ENCODE peak calls at places on chromosomes 5 and 9, in nine cellular contexts. B is tibial artery; C is GM12865; T is neural crest cell; Q is CD8-positive, alpha-beta T cell; E is upper lobe of right lung; Z is left ventricle myocardium inferior; D is AG09309; W is A549. G is an unnamed sample.

GRCh38 chr5:139394123-139394653 is 716 bp downstream of the PROB1 start:
- DNase-seq in B (no peak), C (peak), T (peak), Q (no peak), E (peak), Z (peak), D (no peak), W (no peak), G (peak)

GRCh38 chr9:133098871-133099270 is 22.2 kb downstream of the RALGDS start:
- DNase-seq in B (no peak), C (no peak), T (no peak), Q (no peak), E (peak), Z (no peak), D (no peak), W (no peak), G (peak)

GRCh38 chr5:173594061-173594460 is 22.4 kb downstream of the BOD1 start:
- DNase-seq in B (no peak), C (no peak), T (no peak), Q (no peak), E (no peak), Z (no peak), D (no peak), W (no peak), G (no peak)

GRCh38 chr9:33289501-33289900 is 815 bp upstream of the NFX1 start:
- DNase-seq in B (peak), C (no peak), T (no peak), Q (no peak), E (peak), Z (no peak), D (no peak), W (no peak), G (no peak)

GRCh38 chr5:102762095-102762534 is 7.0 kb downstream of the PAM start:
- DNase-seq in B (no peak), C (peak), T (no peak), Q (no peak), E (no peak), Z (no peak), D (no peak), W (no peak), G (no peak)

GRCh38 chr5:174733091-174733690 is 8.8 kb downstream of the MSX2 start:
- DNase-seq in B (no peak), C (no peak), T (no peak), Q (no peak), E (no peak), Z (no peak), D (no peak), W (no peak), G (no peak)

GRCh38 chr5:93189707-93190120 is 391.3 kb downstream of the NR2F1-AS1 start:
- DNase-seq in B (no peak), C (no peak), T (no peak), Q (no peak), E (no peak), Z (no peak), D (peak), W (peak), G (no peak)

GRCh38 chr5:16489322-16489791 is 23.8 kb upstream of the ZNF622 start:
- DNase-seq in B (no peak), C (peak), T (no peak), Q (no peak), E (no peak), Z (no peak), D (peak), W (peak), G (no peak)

GRCh38 chr5:116739648-116740047 is 165.0 kb upstream of the SEMA6A start:
- DNase-seq in B (no peak), C (no peak), T (no peak), Q (no peak), E (no peak), Z (no peak), D (no peak), W (no peak), G (no peak)

GRCh38 chr5:14270212-14270702 is 127.1 kb downstream of the TRIO start:
- DNase-seq in B (peak), C (peak), T (peak), Q (no peak), E (no peak), Z (no peak), D (no peak), W (peak), G (no peak)

GRCh38 chr5:75601996-75602395 is 9.3 kb upstream of the ANKDD1B start:
- DNase-seq in B (no peak), C (no peak), T (no peak), Q (no peak), E (no peak), Z (no peak), D (no peak), W (no peak), G (no peak)

GRCh38 chr5:1865948-1866347 is 16.8 kb downstream of the IRX4 start:
- DNase-seq in B (no peak), C (no peak), T (no peak), Q (no peak), E (no peak), Z (no peak), D (no peak), W (no peak), G (no peak)

GRCh38 chr9:38368731-38369130 is 23.8 kb upstream of the ALDH1B1 start:
- DNase-seq in B (no peak), C (no peak), T (no peak), Q (no peak), E (no peak), Z (no peak), D (no peak), W (no peak), G (no peak)

GRCh38 chr9:99369327-99369722 is 147.2 kb downstream of the SEC61B start:
- DNase-seq in B (no peak), C (no peak), T (no peak), Q (no peak), E (no peak), Z (no peak), D (no peak), W (no peak), G (no peak)

GRCh38 chr5:138662599-138662998 is 87.4 kb upstream of the HSPA9 start:
- DNase-seq in B (no peak), C (no peak), T (no peak), Q (no peak), E (no peak), Z (no peak), D (no peak), W (no peak), G (no peak)

GRCh38 chr5:143505934-143506333 is 102.4 kb upstream of the NR3C1 start:
- DNase-seq in B (no peak), C (no peak), T (no peak), Q (no peak), E (no peak), Z (no peak), D (no peak), W (no peak), G (no peak)

GRCh38 chr5:181173420-181174342 is 26.3 kb downstream of the OR2V2 start:
- DNase-seq in B (no peak), C (peak), T (no peak), Q (peak), E (no peak), Z (no peak), D (no peak), W (peak), G (no peak)

GRCh38 chr5:181171782-181172181 is 24.4 kb downstream of the OR2V2 start:
- DNase-seq in B (no peak), C (no peak), T (no peak), Q (no peak), E (no peak), Z (no peak), D (no peak), W (no peak), G (no peak)

GRCh38 chr5:181170237-181170830 is 22.9 kb downstream of the OR2V2 start:
- DNase-seq in B (peak), C (no peak), T (no peak), Q (no peak), E (no peak), Z (no peak), D (no peak), W (no peak), G (no peak)

GRCh38 chr5:181170996-181171395 is 23.6 kb downstream of the OR2V2 start:
- DNase-seq in B (no peak), C (no peak), T (no peak), Q (no peak), E (no peak), Z (no peak), D (peak), W (no peak), G (no peak)

DNA sequence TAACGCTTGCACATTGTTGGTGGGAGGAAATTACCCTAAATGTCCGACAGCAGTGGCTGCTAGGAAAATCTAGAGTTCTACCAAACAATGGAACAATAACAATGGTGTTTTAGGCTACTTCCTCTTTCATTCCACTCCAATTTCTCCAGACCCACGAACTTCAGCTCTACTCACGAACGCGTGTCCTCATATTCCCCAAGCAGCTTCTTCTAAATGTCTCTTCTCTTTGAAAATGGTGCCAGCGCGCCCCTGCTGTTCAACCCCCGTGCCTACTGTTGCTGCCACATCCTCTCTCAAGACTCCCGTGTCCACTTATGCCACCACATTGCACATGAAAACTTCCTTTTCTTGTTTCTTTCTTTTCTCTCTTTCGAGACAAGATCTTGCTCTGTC is 25.6 kb downstream of the OR2V2 start:
- DNase-seq in B (no peak), C (peak), T (no peak), Q (no peak), E (no peak), Z (no peak), D (no peak), W (no peak), G (no peak)
- TF ChIP-seq CTCF in B (no peak), C (no peak), T (peak), Q (no peak), E (no peak), Z (no peak), D (no peak), W (peak), G (peak)

DNA sequence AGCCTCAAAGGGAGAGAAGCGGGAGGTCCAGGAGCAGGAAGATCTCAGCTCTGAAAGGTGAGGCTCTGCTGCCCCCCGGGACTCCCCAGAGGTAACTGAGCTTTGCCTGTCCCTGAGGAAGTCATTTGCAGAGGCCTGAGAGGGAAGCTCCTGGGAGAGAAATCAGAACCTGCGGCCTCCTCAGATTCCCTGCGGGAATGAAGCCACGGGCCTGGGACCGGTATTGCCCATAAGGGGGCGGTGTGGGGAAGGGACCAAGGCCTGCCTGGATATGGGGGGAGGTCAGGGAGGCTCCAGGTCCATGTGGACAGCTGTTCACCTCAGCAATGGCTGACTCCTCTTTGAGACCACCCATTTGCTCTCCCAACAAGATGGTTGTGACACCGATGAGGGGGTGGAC is 1.3 kb downstream of the SPATA31E1 start:
- DNase-seq in B (no peak), C (no peak), T (no peak), Q (no peak), E (no peak), Z (no peak), D (no peak), W (peak), G (no peak)
- TF ChIP-seq CTCF in B (no peak), C (no peak), T (no peak), Q (no peak), E (peak), Z (peak), D (peak), W (peak), G (peak)

DNA sequence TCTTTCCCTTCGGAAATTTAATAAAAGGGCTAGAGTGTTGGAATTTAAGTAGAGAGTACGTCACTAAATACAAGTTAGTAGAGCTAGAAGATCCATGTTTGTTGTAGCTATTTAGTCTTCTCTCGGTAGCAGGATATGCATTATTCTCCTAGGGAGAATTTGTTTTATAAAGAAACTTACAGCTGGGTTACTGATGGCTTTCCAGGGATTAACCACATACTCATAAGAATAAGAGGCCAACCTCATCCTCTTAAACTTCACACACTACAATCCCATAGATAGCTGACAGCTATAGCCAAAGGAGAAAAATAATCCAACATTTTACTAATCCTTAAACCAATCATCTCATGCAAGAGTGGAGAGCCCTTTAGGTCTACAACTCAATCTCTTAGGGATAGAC is 43.0 kb downstream of the TLE1 start:
- DNase-seq in B (no peak), C (no peak), T (no peak), Q (no peak), E (no peak), Z (no peak), D (no peak), W (no peak), G (no peak)
- TF ChIP-seq CTCF in B (no peak), C (no peak), T (no peak), Q (no peak), E (no peak), Z (no peak), D (no peak), W (no peak), G (no peak)

DNA sequence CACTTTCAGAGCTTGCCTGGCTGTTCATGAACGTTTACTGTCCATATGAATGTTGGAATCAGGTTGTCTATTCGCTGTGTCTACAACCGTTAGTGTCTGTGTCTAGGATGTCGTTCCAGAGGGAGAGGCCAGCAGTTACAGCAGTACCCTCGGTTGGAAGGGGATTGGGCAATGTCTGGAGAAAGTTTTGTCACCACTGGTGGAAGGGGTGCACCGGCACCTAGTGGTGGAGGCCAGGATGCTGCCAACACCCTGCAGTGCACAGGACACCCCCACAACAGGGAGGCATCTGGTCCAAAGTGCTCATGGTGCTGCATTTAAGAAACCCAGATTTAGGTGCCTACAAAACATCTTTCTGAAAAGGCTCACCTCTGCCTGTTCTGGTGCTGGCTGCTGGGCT is 220.7 kb downstream of the FANCC start:
- DNase-seq in B (no peak), C (no peak), T (no peak), Q (no peak), E (no peak), Z (no peak), D (no peak), W (no peak), G (no peak)
- TF ChIP-seq CTCF in B (no peak), C (no peak), T (no peak), Q (no peak), E (no peak), Z (no peak), D (peak), W (no peak), G (no peak)

DNA sequence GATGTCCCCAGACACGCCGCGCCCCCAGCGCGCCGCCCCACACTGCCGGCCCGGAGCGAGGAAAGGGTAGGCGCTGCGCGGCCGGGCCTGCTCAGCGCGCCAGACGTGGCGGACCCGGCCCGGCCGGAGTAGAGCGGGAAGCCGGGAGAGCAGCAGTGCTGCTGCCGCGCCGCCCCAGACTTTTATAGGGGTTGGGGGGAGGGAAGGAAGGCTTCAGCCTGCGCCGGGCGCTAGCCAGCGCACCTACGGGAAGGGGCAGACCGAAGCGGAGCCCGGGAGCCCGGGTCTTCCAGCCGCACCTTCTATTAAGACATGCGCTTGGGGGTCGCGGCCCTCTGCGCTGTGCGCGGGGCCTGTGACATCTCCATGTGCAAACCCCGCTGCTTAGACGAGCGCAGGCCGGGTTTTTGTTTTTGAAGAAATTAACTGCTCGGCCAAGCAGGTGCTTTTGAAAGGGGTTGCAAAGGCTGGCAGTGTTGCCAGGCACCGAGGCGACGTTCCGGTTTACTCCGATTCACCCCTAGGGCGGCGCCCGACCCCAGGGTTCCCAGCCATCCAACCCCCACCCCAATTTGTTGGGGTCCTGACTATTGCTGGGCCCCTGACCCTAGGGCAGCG is 361 bp upstream of the PAX5 start:
- DNase-seq in B (no peak), C (peak), T (no peak), Q (no peak), E (no peak), Z (no peak), D (no peak), W (no peak), G (no peak)
- TF ChIP-seq CTCF in B (no peak), C (peak), T (peak), Q (no peak), E (no peak), Z (no peak), D (no peak), W (peak), G (peak)

GRCh38 chr9:109182940-109183798 is 16.1 kb upstream of the FRRS1L start:
- DNase-seq in B (no peak), C (peak), T (peak), Q (no peak), E (no peak), Z (no peak), D (no peak), W (peak), G (no peak)
- TF ChIP-seq CTCF in B (no peak), C (peak), T (peak), Q (no peak), E (peak), Z (peak), D (peak), W (peak), G (peak)

GRCh38 chr9:20760246-20760901 is 76.3 kb downstream of the FOCAD start:
- DNase-seq in B (no peak), C (no peak), T (no peak), Q (no peak), E (no peak), Z (no peak), D (no peak), W (no peak), G (no peak)
- TF ChIP-seq CTCF in B (no peak), C (no peak), T (no peak), Q (no peak), E (no peak), Z (no peak), D (no peak), W (no peak), G (no peak)

GRCh38 chr5:115374057-115374775 is 77.8 kb upstream of the CCDC112 start:
- DNase-seq in B (no peak), C (no peak), T (no peak), Q (no peak), E (no peak), Z (no peak), D (no peak), W (no peak), G (no peak)
- TF ChIP-seq CTCF in B (no peak), C (no peak), T (no peak), Q (no peak), E (no peak), Z (peak), D (no peak), W (peak), G (no peak)